ENCODE peak calls at places on chromosomes 12 and 14, in six cellular contexts. N is CD4-positive, alpha-beta memory T cell; Z is tibial nerve; V is astrocyte of the spinal cord; C is neuronal stem cell; E is colonic mucosa. B is an unnamed sample.
A peak's percentile ranks its signal among the peaks of the same experiment; 100 is the strongest.

GRCh38 chr12:108063192-108063591 is 65.9 kb upstream of the WSCD2 start:
- DNase-seq in E (no peak), Z (no peak), C (peak; percentile 27), V (peak; percentile 1), N (no peak), B (no peak)

GRCh38 chr12:41433460-41433859 is 245.3 kb downstream of the PDZRN4 start:
- DNase-seq in Z (no peak), E (no peak), C (no peak), V (no peak), N (no peak), B (no peak)

GRCh38 chr12:120874547-120875245 is 29.5 kb downstream of the SPPL3 start:
- DNase-seq in N (no peak), V (no peak), C (no peak), Z (no peak), E (no peak), B (no peak)

GRCh38 chr12:120955232-120955631 is 23.1 kb upstream of the HNF1A start:
- DNase-seq in N (no peak), C (no peak), Z (no peak), E (no peak), V (no peak), B (peak; percentile 14)

GRCh38 chr12:93563807-93564538 is 8.5 kb upstream of the SOCS2 start:
- DNase-seq in C (no peak), E (no peak), Z (no peak), V (peak; percentile 11), N (no peak), B (no peak)

GRCh38 chr12:114508529-114509129 is 102.7 kb upstream of the TBX5 start:
- DNase-seq in E (peak; percentile 61), Z (peak; percentile 61), V (peak; percentile 65), C (peak; percentile 78), N (peak; percentile 38), B (peak; percentile 62)

GRCh38 chr12:24898606-24899005 is 50.3 kb downstream of the BCAT1 start:
- DNase-seq in V (no peak), C (no peak), N (no peak), Z (no peak), E (no peak), B (no peak)

GRCh38 chr12:113138826-113139225 is 3.3 kb upstream of the RASAL1 start:
- DNase-seq in Z (no peak), C (no peak), V (no peak), E (no peak), N (no peak), B (no peak)

GRCh38 chr14:58824796-58825195 is 187.0 kb downstream of the DACT1 start:
- DNase-seq in C (no peak), V (no peak), N (no peak), E (no peak), Z (no peak), B (no peak)

GRCh38 chr12:67413577-67413976 is 144.4 kb downstream of the CAND1 start:
- DNase-seq in N (no peak), C (no peak), Z (no peak), E (no peak), V (no peak), B (no peak)

GRCh38 chr12:131941116-131941986 is 8.4 kb upstream of the EP400 start:
- DNase-seq in V (no peak), Z (no peak), C (no peak), N (no peak), E (no peak), B (no peak)

GRCh38 chr14:68379510-68380303 is 413.2 kb downstream of the ZFP36L1 start:
- DNase-seq in V (no peak), N (peak; percentile 39), E (peak; percentile 80), C (no peak), Z (no peak), B (no peak)

GRCh38 chr12:47828967-47829482 is 9.3 kb upstream of the HDAC7 start:
- DNase-seq in Z (peak; percentile 79), V (peak; percentile 54), N (no peak), E (peak; percentile 85), C (no peak), B (no peak)

GRCh38 chr12:49403887-49404517 is 36.7 kb downstream of the SPATS2 start:
- DNase-seq in Z (no peak), N (peak; percentile 9), V (no peak), E (peak; percentile 41), C (no peak), B (no peak)

GRCh38 chr14:61730756-61731373 is 31.4 kb upstream of the SNAPC1 start:
- DNase-seq in Z (no peak), V (no peak), C (no peak), E (no peak), N (peak; percentile 30), B (no peak)

GRCh38 chr14:89432226-89432625 is 15.2 kb upstream of the FOXN3 start:
- DNase-seq in N (no peak), C (no peak), E (no peak), V (no peak), Z (no peak), B (no peak)

GRCh38 chr14:101898416-101898815 is 66.0 kb upstream of the DYNC1H1 start:
- DNase-seq in E (no peak), N (no peak), C (no peak), V (no peak), Z (no peak), B (no peak)

GRCh38 chr14:93317836-93318807 is 14.7 kb downstream of the BTBD7 start:
- DNase-seq in V (peak; percentile 46), Z (no peak), C (no peak), E (no peak), N (no peak), B (no peak)

GRCh38 chr14:75406102-75406501 is 21.7 kb upstream of the JDP2 start:
- DNase-seq in E (no peak), N (no peak), Z (no peak), V (no peak), C (no peak), B (no peak)

GRCh38 chr14:105882626-105883025 is 356.2 kb downstream of the TMEM121 start:
- DNase-seq in V (no peak), N (no peak), E (no peak), Z (peak; percentile 5), C (no peak), B (peak; percentile 1)

GRCh38 chr14:54774824-54775223 is 127.8 kb downstream of the GCH1 start:
- DNase-seq in E (no peak), N (no peak), C (no peak), Z (no peak), V (no peak), B (no peak)

GRCh38 chr12:115726691-115727090 is 550.8 kb downstream of the MED13L start:
- DNase-seq in V (no peak), E (no peak), N (no peak), C (no peak), Z (no peak), B (no peak)

GRCh38 chr12:92136021-92136735 is 9.5 kb downstream of the BTG1 start:
- DNase-seq in V (no peak), N (no peak), E (no peak), Z (no peak), C (no peak), B (no peak)
- H3K4me3 ChIP-seq in V (no peak overlapping the region), N (peak overlapping the region; percentile 83), E (no peak overlapping the region), Z (no peak overlapping the region), C (no peak overlapping the region), B (no peak overlapping the region)

DNA sequence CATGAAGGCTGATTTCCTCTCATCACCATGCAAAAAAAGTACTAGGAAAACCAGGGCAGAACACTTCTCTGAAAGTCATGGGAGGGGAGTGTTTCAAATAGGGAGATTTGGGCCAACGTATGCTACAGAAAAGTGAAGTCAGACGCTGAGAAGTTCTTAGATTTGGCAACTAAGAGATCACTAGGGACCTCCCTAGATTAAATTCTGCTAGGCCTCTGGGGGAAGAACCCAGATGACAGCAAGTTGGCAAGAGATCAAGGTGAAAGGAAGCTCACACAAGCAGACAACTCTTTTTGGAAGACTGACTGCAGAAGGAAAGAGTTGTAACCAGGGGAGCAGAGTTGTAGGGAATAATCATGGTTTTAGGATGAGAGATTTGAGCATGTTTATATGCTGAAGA is 20.7 kb downstream of the IQSEC3 start:
- DNase-seq in Z (no peak), E (no peak), N (no peak), C (no peak), V (peak; percentile 10), B (no peak)
- H3K4me3 ChIP-seq in Z (no peak overlapping the region), E (no peak overlapping the region), N (no peak overlapping the region), C (no peak overlapping the region), V (no peak overlapping the region), B (no peak overlapping the region)

GRCh38 chr12:125185311-125185739 is 120.1 kb downstream of the AACS start:
- DNase-seq in N (no peak), Z (no peak), V (no peak), C (peak; percentile 79), E (no peak), B (peak; percentile 45)

GRCh38 chr12:125187148-125187733 is 122.0 kb downstream of the AACS start:
- DNase-seq in N (no peak), Z (no peak), E (no peak), V (no peak), C (no peak), B (no peak)

GRCh38 chr12:125186471-125187147 is 121.4 kb downstream of the AACS start:
- DNase-seq in Z (no peak), E (no peak), N (no peak), V (no peak), C (no peak), B (no peak)

GRCh38 chr12:125184213-125184952 is 119.1 kb downstream of the AACS start:
- DNase-seq in N (no peak), Z (no peak), C (no peak), V (no peak), E (no peak), B (peak; percentile 59)

DNA sequence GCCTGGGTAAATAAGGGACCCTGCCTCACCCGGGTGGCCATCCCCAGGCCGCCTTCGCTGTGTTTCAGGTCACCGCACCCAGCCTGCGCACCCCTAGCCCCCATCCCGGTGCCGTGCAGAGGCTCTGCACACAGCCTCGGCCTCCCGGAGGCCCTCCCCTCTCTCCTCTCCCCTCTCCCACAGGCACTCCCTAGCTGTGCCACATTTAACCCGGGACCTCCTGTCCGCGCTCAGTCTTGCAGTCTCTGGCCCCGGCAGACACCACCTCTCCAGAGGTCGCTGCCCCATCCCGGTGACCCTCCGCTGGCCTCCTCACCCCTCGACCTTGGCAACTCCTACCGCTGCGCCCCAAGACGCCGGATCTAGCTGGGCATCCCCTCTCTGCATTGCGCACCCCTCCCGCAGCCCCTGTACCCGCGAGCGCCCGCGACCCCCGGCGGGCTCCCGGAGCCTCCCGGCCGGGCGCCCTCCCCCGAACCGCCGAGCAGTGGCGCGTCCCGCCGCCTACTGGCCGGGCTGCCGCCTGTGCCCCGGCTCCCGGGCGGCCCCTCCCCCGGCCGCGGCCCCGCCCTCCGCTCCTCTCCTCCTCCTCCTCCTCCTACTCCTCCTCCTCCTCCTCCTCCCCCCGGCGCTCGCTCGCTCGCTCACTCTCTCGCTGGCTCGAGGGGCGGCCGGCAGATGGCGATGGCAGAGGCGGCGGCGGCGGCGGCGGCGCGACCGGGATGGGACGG is 120.7 kb downstream of the AACS start:
- DNase-seq in C (peak; percentile 88), Z (no peak), V (peak; percentile 68), N (no peak), E (peak; percentile 86), B (peak; percentile 85)
- H3K4me3 ChIP-seq in C (peak within 1 kb of the TSS; percentile 92), Z (peak within 1 kb of the TSS; percentile 48), V (peak within 1 kb of the TSS; percentile 34), N (no peak within 1 kb of the TSS), E (peak within 1 kb of the TSS; percentile 15), B (peak within 1 kb of the TSS; percentile 41)

DNA sequence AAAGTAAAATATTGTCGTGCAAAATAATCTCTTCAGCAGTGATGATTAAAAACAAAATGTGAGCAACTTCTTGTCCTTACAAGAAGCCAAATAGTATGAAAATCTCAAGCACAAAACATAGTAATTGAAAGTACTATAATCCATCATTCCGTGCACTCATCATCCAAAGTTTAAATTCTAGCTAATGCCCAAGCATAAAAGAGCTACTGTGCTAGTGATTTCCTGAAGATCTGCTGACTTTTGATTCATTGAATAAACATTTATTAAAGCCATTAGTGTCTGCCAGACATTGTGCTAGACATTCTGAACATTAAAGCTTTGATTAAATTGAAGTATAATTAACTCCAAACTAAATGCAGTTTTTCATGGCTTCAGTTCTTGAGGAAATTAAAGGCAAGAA is 71.5 kb downstream of the CMAS start:
- DNase-seq in C (no peak), E (no peak), Z (no peak), V (no peak), N (no peak), B (no peak)
- H3K4me3 ChIP-seq in C (no peak overlapping the region), E (no peak overlapping the region), Z (no peak overlapping the region), V (no peak overlapping the region), N (no peak overlapping the region), B (no peak overlapping the region)

B was measured in WERI-Rb-1.